ENCODE peak calls at places on chromosomes 7 and 10, in eight cellular contexts. C is progenitor cell of endocrine pancreas; A is foreskin fibroblast; O is neuronal stem cell; B is activated CD4-positive, alpha-beta T cell treated with anti-CD3 and anti-CD28 coated beads, Interleukin-2, amount 50 U/mL, for 48 hours; M is NCI-H1694; R is ovary; T is heart left ventricle. V is an unnamed sample.

GRCh38 chr10:79628988-79629954 is 18.5 kb downstream of the SFTPA1 start:
- DNase-seq in C (no peak), A (no peak), O (no peak), B (no peak), M (no peak), R (no peak), T (no peak), V (no peak)

GRCh38 chr7:139682136-139683013 is 95.4 kb downstream of the HIPK2 start:
- DNase-seq in C (no peak), A (peak; percentile 75), O (no peak), B (peak; percentile 82), M (no peak), R (no peak), T (no peak), V (no peak)

GRCh38 chr7:114504586-114504985 is 90.0 kb downstream of the FOXP2 start:
- DNase-seq in C (no peak), A (no peak), O (no peak), B (no peak), M (no peak), R (no peak), T (no peak), V (no peak)

GRCh38 chr7:31028417-31028988 is 23.6 kb upstream of the ADCYAP1R1 start:
- DNase-seq in C (no peak), A (no peak), O (no peak), B (no peak), M (peak; percentile 87), R (no peak), T (no peak), V (no peak)

GRCh38 chr10:71634531-71635164 is 84.9 kb downstream of the C10orf105 start:
- DNase-seq in C (no peak), A (no peak), O (no peak), B (no peak), M (no peak), R (no peak), T (peak; percentile 36), V (no peak)

GRCh38 chr7:27435461-27435860 is 192.9 kb downstream of the EVX1 start:
- DNase-seq in C (no peak), A (peak; percentile 77), O (no peak), B (no peak), M (no peak), R (no peak), T (no peak), V (no peak)

GRCh38 chr10:45227042-45227441 is 88.4 kb downstream of the OR13A1 start:
- DNase-seq in C (no peak), A (no peak), O (no peak), B (no peak), M (no peak), R (no peak), T (no peak), V (no peak)

GRCh38 chr10:31213959-31214358 is 105.1 kb upstream of the ZEB1 start:
- DNase-seq in C (no peak), A (no peak), O (no peak), B (no peak), M (no peak), R (no peak), T (no peak), V (no peak)

GRCh38 chr7:170551-171363 is 21.6 kb upstream of the FAM20C start:
- DNase-seq in C (no peak), A (no peak), O (no peak), B (no peak), M (no peak), R (no peak), T (no peak), V (no peak)

GRCh38 chr7:95421847-95422444 is 12.9 kb downstream of the PON2 start:
- DNase-seq in C (no peak), A (no peak), O (no peak), B (no peak), M (no peak), R (no peak), T (no peak), V (no peak)

GRCh38 chr10:95290801-95291633 is at the start of gene PDLIM1:
- DNase-seq in C (peak; percentile 65), A (peak; percentile 38), O (no peak), B (peak; percentile 20), M (no peak), R (peak; percentile 16), T (peak; percentile 84), V (peak; percentile 67)

GRCh38 chr7:94540428-94540827 is 30.8 kb downstream of the CASD1 start:
- DNase-seq in C (no peak), A (no peak), O (no peak), B (no peak), M (no peak), R (no peak), T (no peak), V (no peak)

GRCh38 chr10:61608255-61609040 is 54.3 kb upstream of the CABCOCO1 start:
- DNase-seq in C (no peak), A (no peak), O (no peak), B (no peak), M (no peak), R (no peak), T (no peak), V (no peak)

GRCh38 chr10:110363572-110364411 is 59.1 kb upstream of the SMNDC1 start:
- DNase-seq in C (no peak), A (no peak), O (no peak), B (peak; percentile 69), M (peak; percentile 49), R (no peak), T (no peak), V (no peak)

GRCh38 chr7:135245226-135245625 is 11.6 kb downstream of the STRA8 start:
- DNase-seq in C (no peak), A (no peak), O (no peak), B (no peak), M (no peak), R (no peak), T (no peak), V (no peak)